ENCODE peak calls at places on chromosomes 7 and 10, in eight cellular contexts. H is tibial artery; N is SJSA1; T is CD8-positive, alpha-beta memory T cell; X is cardiac muscle cell; L is CD8-positive, alpha-beta T cell; S is CD4-positive, CD25-positive, alpha-beta regulatory T cell; Q is mesendoderm. I is an unnamed sample.

GRCh38 chr7:138004046-138004445 is 2.2 kb upstream of the CREB3L2 start:
- DNase-seq in L (no peak), T (no peak), Q (no peak), S (no peak), H (no peak), N (no peak), X (no peak), I (no peak)

GRCh38 chr10:35392482-35393230 is 56.3 kb downstream of the CCNY start:
- DNase-seq in S (no peak), Q (no peak), H (no peak), N (no peak), X (no peak), T (no peak), L (no peak), I (no peak)

GRCh38 chr7:159099711-159100231 is 44.9 kb downstream of the VIPR2 start:
- DNase-seq in H (peak; percentile 65), S (no peak), Q (no peak), L (no peak), N (peak; percentile 33), X (no peak), T (no peak), I (no peak)

GRCh38 chr7:20220824-20221547 is 3.8 kb upstream of the MACC1 start:
- DNase-seq in T (no peak), N (no peak), Q (no peak), S (no peak), H (no peak), X (peak; percentile 96), L (no peak), I (no peak)

GRCh38 chr10:61957806-61958205 is 56.3 kb downstream of the ARID5B start:
- DNase-seq in H (no peak), X (no peak), T (no peak), L (no peak), S (no peak), Q (no peak), N (no peak), I (no peak)

GRCh38 chr10:4770766-4771553 is 55.0 kb upstream of the AKR1E2 start:
- DNase-seq in Q (peak; percentile 26), T (no peak), S (no peak), L (no peak), H (no peak), N (peak; percentile 61), X (peak; percentile 85), I (peak; percentile 86)

GRCh38 chr10:123141791-123142700 is 5.9 kb upstream of the HMX2 start:
- DNase-seq in Q (no peak), X (no peak), T (no peak), H (no peak), S (no peak), N (no peak), L (no peak), I (no peak)

GRCh38 chr10:10871312-10871711 is 146.4 kb upstream of the CELF2 start:
- DNase-seq in T (no peak), X (no peak), L (no peak), S (no peak), Q (no peak), H (no peak), N (no peak), I (no peak)

GRCh38 chr7:105325225-105325904 is 63.4 kb downstream of the SRPK2 start:
- DNase-seq in X (no peak), L (no peak), S (no peak), N (no peak), Q (no peak), H (no peak), T (no peak), I (no peak)

GRCh38 chr10:8060704-8061121 is 6.2 kb downstream of the GATA3 start:
- DNase-seq in X (no peak), H (no peak), Q (no peak), N (no peak), L (no peak), S (no peak), T (no peak), I (no peak)
- H3K4me3 ChIP-seq in X (no peak overlapping the region), H (no peak overlapping the region), Q (no peak overlapping the region), N (no peak overlapping the region), L (peak overlapping the region; percentile 42), S (peak overlapping the region; percentile 93), T (peak overlapping the region; percentile 57), I (no peak overlapping the region)

DNA sequence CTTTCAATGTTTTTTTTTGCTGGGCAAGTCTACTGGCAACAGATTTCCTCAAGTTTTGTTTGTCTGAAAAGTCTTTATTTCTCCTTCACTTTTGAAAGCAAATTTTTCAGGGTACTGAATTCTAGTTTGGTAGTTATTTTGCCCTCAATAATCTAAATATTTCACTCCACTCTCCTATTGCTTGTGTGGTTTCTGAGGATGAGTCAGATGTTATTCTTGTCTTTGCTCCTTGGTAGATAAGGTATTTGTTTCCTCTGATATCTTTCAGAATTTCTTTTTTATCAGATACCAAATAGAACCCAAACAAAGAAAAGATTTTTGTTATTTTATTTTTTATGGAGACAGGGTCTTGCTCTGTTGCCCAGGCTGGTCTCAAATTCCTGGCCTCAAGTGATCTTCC is 99.2 kb upstream of the MALRD1 start:
- DNase-seq in L (no peak), S (no peak), T (no peak), N (no peak), Q (no peak), H (no peak), X (no peak), I (no peak)
- H3K36me3 ChIP-seq in L (no peaks in the 10 kb centered on the region), S (no peaks in the 10 kb centered on the region), T (no peaks in the 10 kb centered on the region), N (no peaks in the 10 kb centered on the region), Q (no peaks in the 10 kb centered on the region), H (no peaks in the 10 kb centered on the region), X (no peaks in the 10 kb centered on the region), I (no peaks in the 10 kb centered on the region)

DNA sequence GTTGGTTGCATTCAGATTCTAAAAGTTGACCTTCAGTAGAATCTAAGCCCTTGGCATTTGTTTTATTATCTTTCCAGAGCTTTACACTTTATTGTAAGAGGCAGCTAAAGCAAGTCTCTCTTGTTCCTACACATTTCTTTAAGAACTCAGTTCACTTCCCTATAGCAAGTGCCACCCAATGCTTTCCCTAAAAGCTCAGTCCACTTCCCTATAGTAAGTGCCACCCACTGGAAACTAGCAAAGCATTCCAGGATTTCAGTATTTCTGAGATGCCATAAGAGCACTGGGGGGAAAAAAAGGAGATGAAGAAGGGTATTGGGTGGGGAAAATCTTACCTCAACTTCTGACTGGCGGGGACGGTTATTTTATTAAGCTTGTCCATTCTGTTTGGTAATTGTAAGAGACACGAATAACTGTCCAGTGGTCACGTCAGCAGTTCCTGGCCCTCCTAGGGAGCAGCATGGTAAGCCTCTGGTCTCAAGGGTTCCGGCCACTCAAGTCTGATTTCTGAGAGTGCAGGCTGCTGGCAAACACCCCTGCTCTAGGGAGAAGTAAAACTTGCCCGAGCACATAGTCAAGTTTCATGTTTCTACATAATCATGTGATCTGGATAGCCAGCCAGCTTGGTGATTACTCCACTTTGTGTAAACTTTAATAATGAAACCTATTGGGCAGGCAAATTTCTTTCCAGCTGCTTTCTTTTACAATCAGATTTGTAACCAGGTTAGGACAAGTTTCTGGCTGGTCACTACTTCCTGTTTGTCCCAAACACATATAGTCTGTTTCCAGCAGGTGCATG is at the start of gene BLNK:
- DNase-seq in S (no peak), X (peak; percentile 13), T (no peak), H (peak; percentile 88), Q (no peak), N (no peak), L (no peak), I (no peak)
- H3K27ac ChIP-seq in S (no peak within 1 kb of the TSS), X (peak within 1 kb of the TSS; percentile 29), T (no peak within 1 kb of the TSS), H (peak within 1 kb of the TSS; percentile 56), Q (no peak within 1 kb of the TSS), N (no peak within 1 kb of the TSS), L (no peak within 1 kb of the TSS), I (no peak within 1 kb of the TSS)

GRCh38 chr7:30911561-30911969 is at the start of gene AQP1:
- DNase-seq in Q (no peak), X (peak; percentile 85), T (no peak), H (peak; percentile 98), S (no peak), N (no peak), L (no peak), I (peak; percentile 14)
- H3K4me3 ChIP-seq in Q (no peak within 1 kb of the TSS), X (no peak within 1 kb of the TSS), T (no peak within 1 kb of the TSS), H (peak within 1 kb of the TSS; percentile 59), S (no peak within 1 kb of the TSS), N (no peak within 1 kb of the TSS), L (no peak within 1 kb of the TSS), I (no peak within 1 kb of the TSS)

GRCh38 chr10:119642556-119643111 is 8.5 kb upstream of the BAG3 start:
- DNase-seq in H (no peak), X (no peak), T (peak; percentile 16), Q (no peak), S (peak; percentile 21), L (no peak), N (no peak), I (no peak)

GRCh38 chr10:119640875-119641526 is 10.2 kb upstream of the BAG3 start:
- DNase-seq in Q (no peak), N (no peak), T (no peak), H (no peak), S (no peak), X (no peak), L (no peak), I (no peak)

GRCh38 chr10:119637631-119638030 is 13.5 kb upstream of the BAG3 start:
- DNase-seq in S (no peak), X (no peak), Q (no peak), H (no peak), T (no peak), N (no peak), L (no peak), I (no peak)

GRCh38 chr10:119638982-119639381 is 12.2 kb upstream of the BAG3 start:
- DNase-seq in S (no peak), N (no peak), L (no peak), Q (no peak), H (no peak), T (no peak), X (no peak), I (no peak)

DNA sequence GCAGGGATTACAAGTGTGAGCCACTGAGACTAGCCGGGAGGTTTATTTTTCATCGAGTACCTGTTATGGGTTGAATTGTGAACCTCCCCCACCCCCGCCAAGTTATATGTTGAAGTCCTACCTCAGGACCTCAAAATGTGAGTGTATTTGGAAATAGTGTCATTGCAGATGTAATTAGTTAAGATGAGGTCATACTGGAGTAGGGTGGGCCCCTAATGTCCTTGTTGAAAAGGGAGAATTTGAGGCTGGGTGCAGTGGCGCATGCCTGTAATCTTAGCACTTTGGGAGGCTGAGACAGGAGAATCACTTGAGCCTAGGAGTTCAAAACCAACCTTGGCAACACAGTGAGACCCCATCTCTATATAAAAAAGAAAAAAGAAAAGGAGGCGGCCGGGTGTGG is 10.8 kb upstream of the BAG3 start:
- DNase-seq in X (no peak), H (no peak), S (no peak), Q (no peak), N (no peak), L (no peak), T (no peak), I (no peak)
- H3K36me3 ChIP-seq in X (no peaks in the 10 kb centered on the region), H (no peaks in the 10 kb centered on the region), S (no peaks in the 10 kb centered on the region), Q (no peaks in the 10 kb centered on the region), N (no peaks in the 10 kb centered on the region), L (no peaks in the 10 kb centered on the region), T (no peaks in the 10 kb centered on the region), I (no peaks in the 10 kb centered on the region)

DNA sequence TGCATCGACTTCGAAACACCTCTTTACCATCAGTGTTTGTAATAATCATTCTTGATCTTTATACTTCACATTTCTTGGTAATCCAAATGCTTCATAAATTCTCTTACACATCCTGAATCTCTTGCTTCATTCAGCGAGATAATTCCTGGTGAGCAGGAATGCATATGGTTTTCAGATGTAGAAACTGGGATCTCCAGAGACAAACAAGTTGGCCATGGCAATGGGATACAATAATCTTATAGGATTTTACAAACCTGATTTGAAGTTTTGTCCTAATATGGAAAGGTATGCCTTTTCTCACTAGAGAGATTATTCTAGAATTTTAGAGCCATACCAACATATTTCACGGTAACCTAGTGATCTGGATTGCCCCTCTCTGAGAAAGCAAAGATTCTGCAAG is 13.0 kb upstream of the TRDMT1 start:
- DNase-seq in Q (no peak), T (no peak), X (peak; percentile 79), L (no peak), N (no peak), S (no peak), H (no peak), I (no peak)
- H3K27ac ChIP-seq in Q (no peak overlapping the region), T (no peak overlapping the region), X (no peak overlapping the region), L (no peak overlapping the region), N (peak overlapping the region; percentile 99), S (no peak overlapping the region), H (peak overlapping the region; percentile 91), I (peak overlapping the region; percentile 84)

I was measured in A673.